ENCODE peak calls at places on chromosomes 13 and 19, in nine cellular contexts. I is lower leg skin, W is body of pancreas, S is upper lobe of left lung, X is adrenal gland, E is heart left ventricle, U is ovary, Q is IMR-90, V is esophagus squamous epithelium. P is an unnamed sample.

GRCh38 chr19:41521860-41522555 is 54.0 kb upstream of the CEACAM21 start:
- DNase-seq in E (peak; percentile 76), W (no peak), I (no peak), U (no peak), S (no peak), X (no peak), Q (no peak), V (no peak), P (no peak)

GRCh38 chr13:100392709-100393630 is 195.6 kb downstream of the GGACT start:
- DNase-seq in W (peak; percentile 75), U (peak; percentile 54), Q (peak; percentile 100), S (peak; percentile 90), I (peak; percentile 93), X (peak; percentile 94), E (no peak), V (peak; percentile 5), P (peak; percentile 69)

GRCh38 chr13:105665284-105665683 is 870.2 kb downstream of the EFNB2 start:
- DNase-seq in S (no peak), I (no peak), X (no peak), U (no peak), Q (peak; percentile 54), E (no peak), V (no peak), W (no peak), P (no peak)

GRCh38 chr13:33229446-33230177 is 55.9 kb downstream of the STARD13 start:
- DNase-seq in W (no peak), S (no peak), X (no peak), I (no peak), Q (no peak), V (no peak), E (no peak), U (no peak), P (no peak)

GRCh38 chr19:38877781-38878574 is at the start of gene RINL:
- DNase-seq in X (no peak), W (peak; percentile 36), U (no peak), Q (no peak), S (peak; percentile 65), V (no peak), E (peak; percentile 58), I (no peak), P (peak; percentile 46)

GRCh38 chr19:12995596-12996541 is 594 bp downstream of the NFIX start:
- DNase-seq in U (peak; percentile 77), E (no peak), W (peak; percentile 47), I (peak; percentile 88), Q (peak; percentile 30), V (no peak), X (no peak), S (no peak), P (no peak)

GRCh38 chr13:52097197-52097596 is 31.7 kb downstream of the NEK5 start:
- DNase-seq in X (no peak), W (no peak), S (no peak), U (no peak), Q (no peak), I (no peak), V (no peak), E (no peak), P (no peak)

GRCh38 chr13:61954092-61954491 is 538.4 kb upstream of the PCDH20 start:
- DNase-seq in S (no peak), W (no peak), U (no peak), I (no peak), X (no peak), E (no peak), Q (peak; percentile 0), V (no peak), P (no peak)

GRCh38 chr19:46862974-46863632 is 2.3 kb downstream of the ARHGAP35 start:
- DNase-seq in S (no peak), I (peak; percentile 83), W (no peak), X (no peak), U (no peak), V (no peak), E (no peak), Q (no peak), P (no peak)

GRCh38 chr19:41263042-41263849 is 926 bp upstream of the HNRNPUL1 start:
- DNase-seq in E (peak; percentile 76), I (peak; percentile 93), U (peak; percentile 84), V (no peak), W (peak; percentile 67), S (peak; percentile 82), X (peak; percentile 80), Q (peak; percentile 96), P (peak; percentile 66)

GRCh38 chr19:13215572-13216380 is 65.6 kb downstream of the IER2 start:
- DNase-seq in Q (no peak), V (no peak), E (no peak), S (no peak), U (no peak), W (no peak), X (no peak), I (no peak), P (no peak)

GRCh38 chr13:76692326-76692725 is 193.9 kb downstream of the KCTD12 start:
- DNase-seq in Q (no peak), S (no peak), U (no peak), I (no peak), X (no peak), V (no peak), E (no peak), W (no peak), P (no peak)

GRCh38 chr19:22831211-22831610 is 880 bp upstream of the ZNF723 start:
- DNase-seq in I (peak; percentile 66), U (no peak), X (no peak), E (no peak), S (no peak), Q (no peak), V (no peak), W (no peak), P (no peak)
- TF ChIP-seq POLR2A in I (no peak), U (no peak), X (no peak), E (no peak), S (no peak), Q (no peak), V (no peak), W (no peak), P (no peak)

GRCh38 chr19:30390356-30390988 is 18.3 kb downstream of the ZNF536 start:
- DNase-seq in Q (no peak), U (no peak), E (no peak), W (no peak), S (no peak), V (no peak), X (no peak), I (no peak), P (no peak)
- TF ChIP-seq POLR2A in Q (no peak), U (no peak), E (no peak), W (no peak), S (no peak), V (no peak), X (no peak), I (no peak), P (no peak)

GRCh38 chr19:1017906-1018305 is 3.0 kb downstream of the TMEM259 start:
- DNase-seq in V (no peak), I (no peak), S (no peak), X (no peak), W (no peak), E (no peak), Q (no peak), U (no peak), P (no peak)

GRCh38 chr19:1018393-1018792 is 2.5 kb downstream of the TMEM259 start:
- DNase-seq in S (no peak), V (no peak), W (no peak), Q (no peak), E (no peak), X (no peak), U (no peak), I (no peak), P (no peak)

GRCh38 chr19:1019980-1020867 is 699 bp downstream of the TMEM259 start:
- DNase-seq in E (peak; percentile 79), W (no peak), Q (no peak), I (no peak), X (peak; percentile 67), V (no peak), U (peak; percentile 79), S (no peak), P (no peak)

GRCh38 chr19:1019616-1019961 is 1.3 kb downstream of the TMEM259 start:
- DNase-seq in V (no peak), X (no peak), I (no peak), U (no peak), E (no peak), W (no peak), Q (no peak), S (no peak), P (no peak)

DNA sequence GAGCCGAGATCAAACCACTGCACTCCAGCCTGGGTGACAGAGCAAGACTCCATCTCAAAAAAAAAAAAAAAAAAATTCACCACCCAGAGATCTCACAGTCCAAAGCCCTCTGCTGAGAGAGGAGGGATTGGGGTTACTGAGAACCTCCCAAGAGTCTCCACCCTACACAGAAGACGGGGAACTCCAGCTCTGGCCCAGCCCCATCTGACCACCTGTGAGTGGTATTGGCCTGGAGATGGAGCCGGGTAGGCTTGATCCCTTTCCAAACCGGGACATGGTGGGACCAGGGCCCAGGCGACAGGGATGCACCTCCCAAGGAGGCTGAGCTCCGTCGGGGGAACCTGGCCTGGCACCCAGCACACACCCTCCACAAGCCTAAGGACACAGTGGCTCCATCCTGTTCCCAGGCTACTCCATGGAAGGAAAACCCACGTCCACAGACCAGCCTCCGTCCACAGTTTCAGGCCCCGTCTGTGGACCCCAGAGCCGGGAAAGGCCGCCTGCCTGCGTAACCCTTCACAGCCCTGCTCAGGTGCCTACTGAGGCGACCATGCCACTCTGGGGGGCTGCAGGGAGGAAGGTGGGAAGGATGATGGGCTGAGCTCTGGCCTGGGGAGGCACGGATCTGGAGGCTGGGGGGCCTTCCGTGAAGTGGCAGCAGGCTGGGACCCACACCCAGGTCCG is 1.8 kb downstream of the TMEM259 start:
- DNase-seq in S (no peak), U (no peak), W (no peak), E (no peak), Q (no peak), X (no peak), V (no peak), I (no peak), P (no peak)
- TF ChIP-seq POLR2A in S (no peak), U (no peak), W (no peak), E (no peak), Q (no peak), X (no peak), V (no peak), I (no peak), P (no peak)

GRCh38 chr19:5669212-5669611 is 11.1 kb downstream of the MICOS13 start:
- DNase-seq in W (no peak), V (no peak), X (no peak), U (no peak), Q (no peak), S (no peak), E (no peak), I (no peak), P (no peak)
- TF ChIP-seq POLR2A in W (no peak), V (no peak), X (no peak), U (no peak), Q (no peak), S (no peak), E (no peak), I (no peak), P (no peak)

GRCh38 chr19:44675516-44675915 is 4.2 kb downstream of the CEACAM19 start:
- DNase-seq in Q (no peak), E (no peak), S (no peak), V (no peak), X (no peak), W (no peak), I (no peak), U (no peak), P (no peak)
- TF ChIP-seq POLR2A in Q (no peak), E (no peak), S (no peak), V (no peak), X (no peak), W (no peak), I (no peak), U (no peak), P (no peak)

P was measured in stomach.